ENCODE peak calls at places on chromosomes 3 and 15, in six cellular contexts. B is body of pancreas, E is ovary, T is heart right ventricle, R is GM23338, M is transverse colon. A is an unnamed sample. For H3K4me1, the result is how much of the 10 kb centered on the place peaks cover.

GRCh38 chr15:90955911-90956310 is 1.2 kb downstream of the RCCD1 start:
- DNase-seq in B (peak), E (peak), T (no peak), R (peak), M (peak), A (peak)

GRCh38 chr3:72338082-72338941 is 509.9 kb downstream of the SHQ1 start:
- DNase-seq in B (no peak), E (no peak), T (no peak), R (no peak), M (no peak), A (no peak)

GRCh38 chr3:169813757-169814517 is 1.2 kb upstream of the LRRC34 start:
- DNase-seq in B (peak), E (peak), T (no peak), R (peak), M (peak), A (peak)

GRCh38 chr15:89648106-89649012 is 6.9 kb downstream of the KIF7 start:
- DNase-seq in B (no peak), E (no peak), T (no peak), R (peak), M (no peak), A (no peak)

GRCh38 chr15:57218826-57219576 is 157.3 kb upstream of the CGNL1 start:
- DNase-seq in B (no peak), E (no peak), T (no peak), R (peak), M (no peak), A (no peak)

GRCh38 chr3:14336414-14337285 is 65.8 kb upstream of the SLC6A6 start:
- DNase-seq in B (peak), E (no peak), T (no peak), R (no peak), M (peak), A (peak)

GRCh38 chr3:44272191-44272590 is 30.5 kb downstream of the TOPAZ1 start:
- DNase-seq in B (no peak), E (no peak), T (no peak), R (no peak), M (no peak), A (no peak)

GRCh38 chr15:68584704-68585573 is 6.1 kb downstream of the CORO2B start:
- DNase-seq in B (no peak), E (no peak), T (no peak), R (no peak), M (no peak), A (no peak)

GRCh38 chr3:58198804-58199203 is 12.0 kb downstream of the DNASE1L3 start:
- DNase-seq in B (no peak), E (no peak), T (no peak), R (no peak), M (no peak), A (no peak)

GRCh38 chr3:148882288-148882687 is 17.2 kb downstream of the CPA3 start:
- DNase-seq in B (peak), E (no peak), T (no peak), R (peak), M (no peak), A (no peak)

GRCh38 chr3:14146381-14147062 is 21.7 kb downstream of the TMEM43 start:
- DNase-seq in B (no peak), E (peak), T (no peak), R (no peak), M (no peak), A (no peak)

GRCh38 chr15:73838795-73839565 is 34.4 kb upstream of the TBC1D21 start:
- DNase-seq in B (peak), E (peak), T (peak), R (no peak), M (no peak), A (no peak)

GRCh38 chr15:45664451-45664850 is 29.6 kb downstream of the SQOR start:
- DNase-seq in B (no peak), E (no peak), T (no peak), R (no peak), M (no peak), A (no peak)

GRCh38 chr15:51908312-51908711 is 63.3 kb downstream of the LEO1 start:
- DNase-seq in B (no peak), E (no peak), T (no peak), R (no peak), M (no peak), A (no peak)

GRCh38 chr3:127443581-127444375 is 146.8 kb downstream of the TPRA1 start:
- DNase-seq in B (peak), E (no peak), T (no peak), R (no peak), M (no peak), A (no peak)

GRCh38 chr3:161644871-161645636 is 148.4 kb downstream of the OTOL1 start:
- DNase-seq in B (no peak), E (no peak), T (no peak), R (no peak), M (no peak), A (no peak)

GRCh38 chr3:150309557-150309956 is 98.5 kb upstream of the TSC22D2 start:
- DNase-seq in B (no peak), E (no peak), T (no peak), R (no peak), M (no peak), A (no peak)

GRCh38 chr3:142270407-142270806 is 45.0 kb upstream of the GK5 start:
- DNase-seq in B (no peak), E (no peak), T (no peak), R (peak), M (no peak), A (no peak)

GRCh38 chr3:58793052-58793451 is 126.5 kb upstream of the FAM3D start:
- DNase-seq in B (no peak), E (no peak), T (no peak), R (no peak), M (no peak), A (no peak)

GRCh38 chr3:186413615-186414415 is 51.8 kb upstream of the DGKG start:
- DNase-seq in B (peak), E (no peak), T (peak), R (peak), M (peak), A (peak)

GRCh38 chr3:125163739-125164601 is 48.6 kb downstream of the SLC12A8 start:
- DNase-seq in B (no peak), E (no peak), T (no peak), R (peak), M (peak), A (peak)

GRCh38 chr15:98649621-98649995 is 1.3 kb downstream of the IGF1R start:
- DNase-seq in B (peak), E (peak), T (peak), R (no peak), M (peak), A (peak)

GRCh38 chr15:45117327-45118130 is 3.4 kb downstream of the DUOXA2 start:
- DNase-seq in B (no peak), E (no peak), T (no peak), R (peak), M (no peak), A (no peak)

GRCh38 chr3:185253645-185254410 is at the start of gene EHHADH:
- DNase-seq in B (peak), E (peak), T (peak), R (peak), M (peak), A (peak)

GRCh38 chr3:180855364-180855763 is 57.1 kb upstream of the FXR1 start:
- DNase-seq in B (no peak), E (no peak), T (no peak), R (peak), M (no peak), A (no peak)

GRCh38 chr15:47750030-47750739 is 32.9 kb downstream of the SEMA6D start:
- DNase-seq in B (no peak), E (no peak), T (no peak), R (no peak), M (no peak), A (no peak)

GRCh38 chr3:55562672-55563071 is 75.6 kb upstream of the WNT5A start:
- DNase-seq in B (no peak), E (no peak), T (no peak), R (no peak), M (no peak), A (no peak)

GRCh38 chr3:128720891-128721290 is 5.1 kb upstream of the RAB7A start:
- DNase-seq in B (no peak), E (no peak), T (no peak), R (peak), M (no peak), A (no peak)

GRCh38 chr3:115783938-115784738 is 160.8 kb downstream of the GAP43 start:
- DNase-seq in B (peak), E (peak), T (peak), R (peak), M (peak), A (peak)

GRCh38 chr15:101810905-101811304 is 1.1 kb upstream of the OR4F15 start:
- DNase-seq in B (no peak), E (no peak), T (no peak), R (peak), M (no peak), A (no peak)

GRCh38 chr15:75156306-75157215 is 45.1 kb upstream of the C15orf39 start:
- DNase-seq in B (peak), E (no peak), T (no peak), R (peak), M (no peak), A (no peak)

GRCh38 chr3:167184511-167184910 is 195.6 kb downstream of the ZBBX start:
- DNase-seq in B (no peak), E (no peak), T (no peak), R (peak), M (no peak), A (no peak)

DNA sequence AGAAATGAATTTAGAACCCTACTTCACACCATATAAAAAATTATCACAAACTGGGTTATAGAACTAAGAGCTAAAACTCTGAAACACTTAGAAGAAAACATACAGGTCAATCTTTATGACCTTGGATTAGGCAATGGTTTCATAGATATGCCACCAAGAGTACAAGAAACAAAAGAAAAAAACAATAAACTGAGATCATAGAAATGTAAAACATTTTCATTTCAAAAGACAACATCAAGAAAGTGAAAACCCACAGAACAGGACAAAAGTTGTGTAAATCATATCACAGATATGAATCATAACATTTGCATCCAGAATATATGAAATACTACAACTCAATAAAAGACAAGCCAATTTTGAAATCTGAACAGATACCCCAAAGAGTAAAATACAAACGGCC is 72.4 kb downstream of the TBL1XR1 start:
- DNase-seq in B (no peak), E (no peak), T (no peak), R (no peak), M (no peak), A (no peak)
- H3K4me1 ChIP-seq in B (half or more), E (under half), T (half or more), R (half or more), M (half or more), A (under half)

DNA sequence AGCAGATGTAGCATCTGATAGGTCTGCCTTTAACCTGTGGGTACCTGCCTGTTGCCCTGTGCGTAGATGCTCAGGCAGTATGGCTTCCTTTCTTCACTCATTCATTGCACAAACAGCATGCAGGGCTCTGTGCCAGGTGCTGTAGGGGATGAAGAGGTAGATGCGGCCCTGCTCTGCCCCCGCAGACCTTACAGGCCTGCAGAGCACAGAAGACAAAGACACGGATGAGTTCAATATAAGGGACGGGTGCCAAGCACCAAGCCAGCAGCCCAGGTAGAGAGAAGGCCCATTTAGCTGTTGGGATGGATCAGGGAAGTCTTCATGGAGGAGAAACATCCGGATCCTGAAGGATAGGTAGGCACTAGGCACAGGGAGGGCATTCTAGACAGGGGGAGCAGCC is 69.4 kb downstream of the AAGAB start:
- DNase-seq in B (no peak), E (no peak), T (no peak), R (no peak), M (no peak), A (peak)
- H3K4me1 ChIP-seq in B (under half), E (under half), T (half or more), R (under half), M (under half), A (under half)

GRCh38 chr3:172217877-172218276 is 178.5 kb downstream of the FNDC3B start:
- DNase-seq in B (no peak), E (no peak), T (no peak), R (no peak), M (no peak), A (no peak)
- H3K4me1 ChIP-seq in B (half or more), E (under half), T (half or more), R (half or more), M (half or more), A (under half)

DNA sequence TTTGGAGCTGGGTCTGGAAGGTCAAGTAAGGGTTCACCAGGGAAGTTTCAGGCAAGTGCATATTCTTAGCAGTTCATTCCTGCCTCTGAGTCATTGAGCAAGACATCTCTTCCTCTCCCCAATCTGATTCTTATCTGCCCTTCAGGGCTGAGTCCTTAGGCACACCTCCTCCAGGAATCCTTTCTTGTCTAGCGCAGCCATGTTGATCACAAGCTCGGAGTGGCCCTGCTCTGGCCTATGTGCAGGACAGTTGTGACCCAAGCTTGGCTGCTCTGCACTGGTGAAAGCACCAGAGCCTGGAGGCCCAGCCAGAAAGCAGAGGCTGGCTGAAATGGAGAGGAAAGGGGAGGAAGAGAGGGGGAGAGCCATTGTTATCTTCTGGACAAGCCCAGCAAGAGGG is 30.9 kb upstream of the MRPS22 start:
- DNase-seq in B (no peak), E (peak), T (no peak), R (no peak), M (no peak), A (no peak)
- H3K4me1 ChIP-seq in B (under half), E (under half), T (under half), R (under half), M (under half), A (under half)

GRCh38 chr15:40183636-40184463 is 23.0 kb downstream of the BUB1B start:
- DNase-seq in B (no peak), E (no peak), T (no peak), R (no peak), M (no peak), A (no peak)

GRCh38 chr15:40182358-40183029 is 21.6 kb downstream of the BUB1B start:
- DNase-seq in B (no peak), E (no peak), T (no peak), R (no peak), M (no peak), A (no peak)
- H3K4me1 ChIP-seq in B (under half), E (under half), T (under half), R (under half), M (under half), A (under half)

GRCh38 chr15:62999923-63000484 is 42.5 kb upstream of the TPM1 start:
- DNase-seq in B (no peak), E (no peak), T (no peak), R (peak), M (no peak), A (no peak)

GRCh38 chr15:62999178-62999577 is 43.4 kb upstream of the TPM1 start:
- DNase-seq in B (no peak), E (no peak), T (no peak), R (no peak), M (no peak), A (no peak)

GRCh38 chr15:62997441-62997840 is 45.1 kb upstream of the TPM1 start:
- DNase-seq in B (no peak), E (no peak), T (no peak), R (no peak), M (no peak), A (no peak)

GRCh38 chr15:63000706-63001105 is 41.8 kb upstream of the TPM1 start:
- DNase-seq in B (no peak), E (no peak), T (peak), R (no peak), M (no peak), A (no peak)

GRCh38 chr15:62998262-62998909 is 44.2 kb upstream of the TPM1 start:
- DNase-seq in B (no peak), E (no peak), T (no peak), R (no peak), M (no peak), A (no peak)
- H3K4me1 ChIP-seq in B (half or more), E (under half), T (under half), R (under half), M (under half), A (under half)